ENCODE peak calls at places on chromosomes 4 and X, in eight cellular contexts. P is neural progenitor cell, X is fibroblast of lung, M is GM12878, I is progenitor cell of endocrine pancreas, H is astrocyte of the cerebellum, W is GM10248, G is fibroblast of the aortic adventitia. R is an unnamed sample.
A peak's percentile ranks its signal among the peaks of the same experiment; 100 is the strongest.

GRCh38 chr4:182367153-182367552 is 124.0 kb downstream of the TENM3 start:
- DNase-seq in P (no peak), X (no peak), M (no peak), I (no peak), H (no peak), W (no peak), G (no peak), R (no peak)

GRCh38 chr4:109434007-109434792 is 585 bp downstream of the SEC24B start:
- DNase-seq in P (peak; percentile 59), X (peak; percentile 38), M (no peak), I (peak; percentile 38), H (no peak), W (peak; percentile 22), G (peak; percentile 22), R (no peak)

GRCh38 chr4:35052546-35052945 is 1191.8 kb downstream of the ARAP2 start:
- DNase-seq in P (no peak), X (no peak), M (no peak), I (no peak), H (no peak), W (no peak), G (no peak), R (no peak)

GRCh38 chr4:20284990-20285389 is 33.3 kb downstream of the SLIT2 start:
- DNase-seq in P (no peak), X (no peak), M (no peak), I (no peak), H (no peak), W (no peak), G (peak; percentile 72), R (no peak)

GRCh38 chr4:726235-726787 is 20.7 kb downstream of the PCGF3 start:
- DNase-seq in P (no peak), X (peak; percentile 32), M (no peak), I (no peak), H (no peak), W (no peak), G (peak; percentile 80), R (peak; percentile 24)

GRCh38 chrX:109840585-109840984 is 107.5 kb upstream of the ACSL4 start:
- DNase-seq in P (no peak), X (peak; percentile 95), M (no peak), I (no peak), H (peak; percentile 89), W (no peak), G (peak; percentile 93), R (peak; percentile 69)

GRCh38 chr4:78811034-78811433 is 34.9 kb downstream of the BMP2K start:
- DNase-seq in P (no peak), X (no peak), M (no peak), I (no peak), H (no peak), W (no peak), G (no peak), R (no peak)

GRCh38 chr4:33262809-33263208 is 2542.6 kb downstream of the PCDH7 start:
- DNase-seq in P (no peak), X (peak; percentile 3), M (no peak), I (no peak), H (no peak), W (no peak), G (peak; percentile 76), R (no peak)

GRCh38 chrX:15043538-15043937 is 170.3 kb downstream of the MOSPD2 start:
- DNase-seq in P (no peak), X (no peak), M (peak; percentile 5), I (no peak), H (no peak), W (no peak), G (no peak), R (no peak)

GRCh38 chr4:82432596-82432995 is 2.2 kb downstream of the ENOPH1 start:
- DNase-seq in P (no peak), X (no peak), M (no peak), I (no peak), H (no peak), W (no peak), G (no peak), R (no peak)

GRCh38 chrX:45771560-45772340 is 571.1 kb upstream of the DIPK2B start:
- DNase-seq in P (no peak), X (peak; percentile 81), M (no peak), I (no peak), H (no peak), W (peak; percentile 25), G (peak; percentile 63), R (no peak)

GRCh38 chr4:14856076-14856926 is 146.0 kb upstream of the CPEB2 start:
- DNase-seq in P (no peak), X (peak; percentile 100), M (peak; percentile 96), I (no peak), H (peak; percentile 93), W (peak; percentile 59), G (peak; percentile 97), R (peak; percentile 85)

GRCh38 chr4:13912966-13913365 is 285.4 kb upstream of the BOD1L1 start:
- DNase-seq in P (no peak), X (peak; percentile 76), M (no peak), I (no peak), H (no peak), W (no peak), G (peak; percentile 76), R (no peak)

DNA sequence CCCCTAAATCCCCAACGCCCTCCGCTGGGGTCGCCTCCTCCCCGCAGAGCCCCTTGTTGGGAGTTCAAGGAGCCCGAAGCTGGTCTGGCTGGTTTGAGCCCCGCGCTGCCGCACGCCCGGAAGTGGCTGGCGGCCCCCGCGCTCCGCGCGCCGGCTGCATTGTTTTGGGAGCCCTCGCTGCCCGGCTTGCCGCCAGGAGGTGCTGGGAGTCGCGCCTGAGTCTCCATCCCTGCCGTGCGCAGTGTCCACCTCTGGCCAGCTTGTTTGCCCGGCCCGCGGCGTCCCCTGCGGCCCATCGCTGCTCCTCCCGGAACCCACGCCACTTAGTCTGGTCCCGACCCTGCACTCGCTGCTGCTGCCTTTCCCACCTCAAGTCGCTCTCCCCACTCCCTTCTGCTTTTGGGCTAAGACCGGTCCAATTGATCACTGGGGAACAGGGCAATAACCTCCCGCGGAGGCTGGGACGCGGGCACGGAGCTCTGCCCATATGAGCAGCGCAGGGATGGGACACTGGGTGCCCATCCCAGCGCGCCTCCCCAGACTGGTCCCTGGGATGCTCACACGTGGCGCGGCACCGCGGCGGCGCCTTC is 2.2 kb upstream of the SFRP2 start:
- DNase-seq in P (peak; percentile 92), X (no peak), M (no peak), I (peak; percentile 58), H (no peak), W (peak; percentile 39), G (no peak), R (no peak)
- TF ChIP-seq CTCF in P (peak; percentile 58), X (no peak), M (no peak), I (peak; percentile 53), H (peak; percentile 32), W (no peak), G (no peak), R (peak; percentile 43)

GRCh38 chr4:28772066-28772465 is 1911.4 kb downstream of the STIM2 start:
- DNase-seq in P (no peak), X (peak; percentile 62), M (no peak), I (no peak), H (peak; percentile 66), W (no peak), G (peak; percentile 82), R (no peak)
- TF ChIP-seq CTCF in P (no peak), X (no peak), M (no peak), I (no peak), H (no peak), W (no peak), G (no peak), R (no peak)

GRCh38 chr4:7031526-7032449 is 11.4 kb upstream of the TADA2B start:
- DNase-seq in P (no peak), X (no peak), M (no peak), I (no peak), H (no peak), W (no peak), G (no peak), R (no peak)
- TF ChIP-seq CTCF in P (no peak), X (no peak), M (no peak), I (no peak), H (no peak), W (no peak), G (no peak), R (no peak)

GRCh38 chr4:25767877-25768475 is 94.8 kb downstream of the SEL1L3 start:
- DNase-seq in P (peak; percentile 84), X (peak; percentile 77), M (no peak), I (peak; percentile 23), H (peak; percentile 61), W (no peak), G (peak; percentile 84), R (peak; percentile 24)
- TF ChIP-seq CTCF in P (peak; percentile 95), X (peak; percentile 99), M (peak; percentile 78), I (peak; percentile 93), H (peak; percentile 100), W (peak; percentile 62), G (peak; percentile 99), R (peak; percentile 92)

GRCh38 chrX:154305481-154306205 is 10.0 kb downstream of the TKTL1 start:
- DNase-seq in P (no peak), X (no peak), M (no peak), I (no peak), H (no peak), W (no peak), G (no peak), R (no peak)

GRCh38 chrX:154310991-154311541 is 15.5 kb downstream of the TKTL1 start:
- DNase-seq in P (no peak), X (no peak), M (no peak), I (no peak), H (no peak), W (no peak), G (no peak), R (no peak)

GRCh38 chrX:154307207-154307606 is 11.6 kb downstream of the TKTL1 start:
- DNase-seq in P (no peak), X (no peak), M (no peak), I (no peak), H (no peak), W (no peak), G (peak; percentile 39), R (no peak)

GRCh38 chrX:154309041-154309775 is 13.6 kb downstream of the TKTL1 start:
- DNase-seq in P (no peak), X (no peak), M (no peak), I (no peak), H (no peak), W (no peak), G (no peak), R (no peak)

GRCh38 chrX:154308108-154308946 is 12.7 kb downstream of the TKTL1 start:
- DNase-seq in P (peak; percentile 67), X (peak; percentile 28), M (no peak), I (peak; percentile 38), H (no peak), W (peak; percentile 58), G (peak; percentile 46), R (no peak)
- TF ChIP-seq CTCF in P (peak; percentile 67), X (peak; percentile 54), M (peak; percentile 80), I (peak; percentile 61), H (peak; percentile 68), W (peak; percentile 50), G (peak; percentile 72), R (peak; percentile 68)

GRCh38 chrX:132948648-132949260 is 9.7 kb downstream of the HS6ST2 start:
- DNase-seq in P (peak; percentile 51), X (no peak), M (no peak), I (no peak), H (no peak), W (no peak), G (no peak), R (no peak)
- TF ChIP-seq CTCF in P (peak; percentile 64), X (no peak), M (peak; percentile 15), I (peak; percentile 58), H (no peak), W (no peak), G (no peak), R (no peak)

GRCh38 chr4:8308856-8309771 is 39.6 kb downstream of the HTRA3 start:
- DNase-seq in P (no peak), X (peak; percentile 73), M (no peak), I (no peak), H (no peak), W (no peak), G (peak; percentile 45), R (no peak)
- TF ChIP-seq CTCF in P (no peak), X (no peak), M (no peak), I (no peak), H (no peak), W (no peak), G (peak; percentile 26), R (peak; percentile 12)

GRCh38 chrX:114626323-114626722 is 42.4 kb downstream of the HTR2C start:
- DNase-seq in P (peak; percentile 39), X (peak; percentile 8), M (no peak), I (no peak), H (peak; percentile 5), W (no peak), G (peak; percentile 50), R (no peak)
- TF ChIP-seq CTCF in P (peak; percentile 69), X (peak; percentile 19), M (peak; percentile 42), I (peak; percentile 77), H (peak; percentile 34), W (no peak), G (peak; percentile 51), R (peak; percentile 38)